ENCODE peak calls at places on chromosome 6, in seven cellular contexts. One of them, this sample, is unnamed.

GRCh38 chr6:38503032-38503784 is 136.5 kb downstream of the BTBD9 start:
- DNase-seq in GM10248: no peak
- DNase-seq in cardiac fibroblast: no peak
- DNase-seq in heart right ventricle: no peak
- DNase-seq in GM20000: no peak
- DNase-seq in HFFc6: no peak
- DNase-seq in neural crest cell: no peak
- DNase-seq in this sample: peak; percentile 5

GRCh38 chr6:34179106-34179720 is 33.3 kb upstream of the GRM4 start:
- DNase-seq in GM10248: no peak
- DNase-seq in cardiac fibroblast: no peak
- DNase-seq in heart right ventricle: no peak
- DNase-seq in GM20000: no peak
- DNase-seq in HFFc6: no peak
- DNase-seq in neural crest cell: no peak
- DNase-seq in this sample: no peak

GRCh38 chr6:5367510-5367909 is 106.2 kb downstream of the FARS2 start:
- DNase-seq in GM10248: no peak
- DNase-seq in cardiac fibroblast: no peak
- DNase-seq in heart right ventricle: no peak
- DNase-seq in GM20000: no peak
- DNase-seq in HFFc6: no peak
- DNase-seq in neural crest cell: no peak
- DNase-seq in this sample: no peak

GRCh38 chr6:152310371-152310954 is 326.7 kb downstream of the SYNE1 start:
- DNase-seq in GM10248: no peak
- DNase-seq in cardiac fibroblast: no peak
- DNase-seq in heart right ventricle: no peak
- DNase-seq in GM20000: no peak
- DNase-seq in HFFc6: no peak
- DNase-seq in neural crest cell: no peak
- DNase-seq in this sample: no peak

GRCh38 chr6:156864557-156864956 is 87.4 kb downstream of the ARID1B start:
- DNase-seq in GM10248: no peak
- DNase-seq in cardiac fibroblast: no peak
- DNase-seq in heart right ventricle: no peak
- DNase-seq in GM20000: no peak
- DNase-seq in HFFc6: no peak
- DNase-seq in neural crest cell: no peak
- DNase-seq in this sample: no peak

GRCh38 chr6:162849269-162849668 is 121.5 kb downstream of the PACRG start:
- DNase-seq in GM10248: no peak
- DNase-seq in cardiac fibroblast: no peak
- DNase-seq in heart right ventricle: no peak
- DNase-seq in GM20000: no peak
- DNase-seq in HFFc6: no peak
- DNase-seq in neural crest cell: no peak
- DNase-seq in this sample: peak; percentile 13

GRCh38 chr6:53199156-53199555 is 50.5 kb upstream of the GCM1 start:
- DNase-seq in GM10248: peak; percentile 57
- DNase-seq in cardiac fibroblast: no peak
- DNase-seq in heart right ventricle: no peak
- DNase-seq in GM20000: peak; percentile 60
- DNase-seq in HFFc6: no peak
- DNase-seq in neural crest cell: no peak
- DNase-seq in this sample: no peak

GRCh38 chr6:132931937-132932336 is 117.6 kb downstream of the RPS12 start:
- DNase-seq in GM10248: no peak
- DNase-seq in cardiac fibroblast: peak; percentile 69
- DNase-seq in heart right ventricle: no peak
- DNase-seq in GM20000: no peak
- DNase-seq in HFFc6: peak; percentile 43
- DNase-seq in neural crest cell: no peak
- DNase-seq in this sample: no peak

GRCh38 chr6:56510984-56511531 is 131.6 kb downstream of the DST start:
- DNase-seq in GM10248: no peak
- DNase-seq in cardiac fibroblast: peak; percentile 87
- DNase-seq in heart right ventricle: no peak
- DNase-seq in GM20000: no peak
- DNase-seq in HFFc6: no peak
- DNase-seq in neural crest cell: no peak
- DNase-seq in this sample: no peak

GRCh38 chr6:132544826-132545225 is 6.7 kb downstream of the TAAR9 start:
- DNase-seq in GM10248: no peak
- DNase-seq in cardiac fibroblast: no peak
- DNase-seq in heart right ventricle: no peak
- DNase-seq in GM20000: no peak
- DNase-seq in HFFc6: no peak
- DNase-seq in neural crest cell: no peak
- DNase-seq in this sample: no peak

GRCh38 chr6:43924222-43924702 is 154.3 kb downstream of the VEGFA start:
- DNase-seq in GM10248: no peak
- DNase-seq in cardiac fibroblast: peak; percentile 32
- DNase-seq in heart right ventricle: no peak
- DNase-seq in GM20000: no peak
- DNase-seq in HFFc6: no peak
- DNase-seq in neural crest cell: no peak
- DNase-seq in this sample: no peak

GRCh38 chr6:54109611-54110010 is 1.6 kb upstream of the MLIP start:
- DNase-seq in GM10248: no peak
- DNase-seq in cardiac fibroblast: no peak
- DNase-seq in heart right ventricle: no peak
- DNase-seq in GM20000: no peak
- DNase-seq in HFFc6: no peak
- DNase-seq in neural crest cell: no peak
- DNase-seq in this sample: no peak

GRCh38 chr6:108123516-108123929 is 42.3 kb upstream of the NR2E1 start:
- DNase-seq in GM10248: no peak
- DNase-seq in cardiac fibroblast: no peak
- DNase-seq in heart right ventricle: no peak
- DNase-seq in GM20000: no peak
- DNase-seq in HFFc6: no peak
- DNase-seq in neural crest cell: no peak
- DNase-seq in this sample: no peak

GRCh38 chr6:120916844-120917243 is 417.4 kb downstream of the TBC1D32 start:
- DNase-seq in GM10248: no peak
- DNase-seq in cardiac fibroblast: no peak
- DNase-seq in heart right ventricle: no peak
- DNase-seq in GM20000: no peak
- DNase-seq in HFFc6: no peak
- DNase-seq in neural crest cell: no peak
- DNase-seq in this sample: no peak

GRCh38 chr6:105431226-105431625 is 28.3 kb upstream of the PREP start:
- DNase-seq in GM10248: peak; percentile 34
- DNase-seq in cardiac fibroblast: peak; percentile 71
- DNase-seq in heart right ventricle: no peak
- DNase-seq in GM20000: peak; percentile 49
- DNase-seq in HFFc6: peak; percentile 57
- DNase-seq in neural crest cell: peak; percentile 24
- DNase-seq in this sample: no peak

GRCh38 chr6:63807056-63807455 is 171.5 kb downstream of the PHF3 start:
- DNase-seq in GM10248: no peak
- DNase-seq in cardiac fibroblast: peak; percentile 30
- DNase-seq in heart right ventricle: no peak
- DNase-seq in GM20000: no peak
- DNase-seq in HFFc6: no peak
- DNase-seq in neural crest cell: no peak
- DNase-seq in this sample: no peak

GRCh38 chr6:117449549-117450439 is 24.1 kb upstream of the ROS1 start:
- DNase-seq in GM10248: peak; percentile 21
- DNase-seq in cardiac fibroblast: peak; percentile 89
- DNase-seq in heart right ventricle: no peak
- DNase-seq in GM20000: peak; percentile 30
- DNase-seq in HFFc6: peak; percentile 62
- DNase-seq in neural crest cell: peak; percentile 61
- DNase-seq in this sample: peak; percentile 61

GRCh38 chr6:1607557-1608221 is 2.0 kb upstream of the FOXC1 start:
- DNase-seq in GM10248: peak; percentile 23
- DNase-seq in cardiac fibroblast: no peak
- DNase-seq in heart right ventricle: no peak
- DNase-seq in GM20000: peak; percentile 40
- DNase-seq in HFFc6: no peak
- DNase-seq in neural crest cell: no peak
- DNase-seq in this sample: peak; percentile 68

GRCh38 chr6:43060034-43060754 is 763 bp downstream of the KLC4 start:
- DNase-seq in GM10248: no peak
- DNase-seq in cardiac fibroblast: no peak
- DNase-seq in heart right ventricle: no peak
- DNase-seq in GM20000: no peak
- DNase-seq in HFFc6: no peak
- DNase-seq in neural crest cell: no peak
- DNase-seq in this sample: no peak

GRCh38 chr6:106512048-106512957 is 117.0 kb downstream of the RTN4IP1 start:
- DNase-seq in GM10248: peak; percentile 81
- DNase-seq in cardiac fibroblast: peak; percentile 51
- DNase-seq in heart right ventricle: peak; percentile 71
- DNase-seq in GM20000: peak; percentile 86
- DNase-seq in HFFc6: no peak
- DNase-seq in neural crest cell: peak; percentile 26
- DNase-seq in this sample: peak; percentile 56

GRCh38 chr6:116220172-116220571 is 33.7 kb downstream of the TSPYL4 start:
- DNase-seq in GM10248: no peak
- DNase-seq in cardiac fibroblast: peak; percentile 21
- DNase-seq in heart right ventricle: peak; percentile 25
- DNase-seq in GM20000: no peak
- DNase-seq in HFFc6: no peak
- DNase-seq in neural crest cell: no peak
- DNase-seq in this sample: no peak

GRCh38 chr6:89348372-89348771 is 4.2 kb downstream of the UBE2J1 start:
- DNase-seq in GM10248: no peak
- DNase-seq in cardiac fibroblast: no peak
- DNase-seq in heart right ventricle: no peak
- DNase-seq in GM20000: no peak
- DNase-seq in HFFc6: no peak
- DNase-seq in neural crest cell: no peak
- DNase-seq in this sample: no peak

GRCh38 chr6:89351632-89352328 is 742 bp downstream of the UBE2J1 start:
- DNase-seq in GM10248: no peak
- DNase-seq in cardiac fibroblast: peak; percentile 4
- DNase-seq in heart right ventricle: no peak
- DNase-seq in GM20000: no peak
- DNase-seq in HFFc6: no peak
- DNase-seq in neural crest cell: no peak
- DNase-seq in this sample: no peak

GRCh38 chr6:89350281-89351037 is 2.1 kb downstream of the UBE2J1 start:
- DNase-seq in GM10248: peak; percentile 48
- DNase-seq in cardiac fibroblast: peak; percentile 70
- DNase-seq in heart right ventricle: no peak
- DNase-seq in GM20000: peak; percentile 58
- DNase-seq in HFFc6: peak; percentile 2
- DNase-seq in neural crest cell: no peak
- DNase-seq in this sample: no peak

GRCh38 chr6:89347825-89348224 is 4.7 kb downstream of the UBE2J1 start:
- DNase-seq in GM10248: no peak
- DNase-seq in cardiac fibroblast: no peak
- DNase-seq in heart right ventricle: no peak
- DNase-seq in GM20000: no peak
- DNase-seq in HFFc6: peak; percentile 7
- DNase-seq in neural crest cell: no peak
- DNase-seq in this sample: no peak

GRCh38 chr6:89346433-89346832 is 6.1 kb downstream of the UBE2J1 start:
- DNase-seq in GM10248: no peak
- DNase-seq in cardiac fibroblast: no peak
- DNase-seq in heart right ventricle: no peak
- DNase-seq in GM20000: no peak
- DNase-seq in HFFc6: no peak
- DNase-seq in neural crest cell: no peak
- DNase-seq in this sample: no peak
- TF ChIP-seq CTCF in GM10248: no peak
- TF ChIP-seq CTCF in cardiac fibroblast: no peak
- TF ChIP-seq CTCF in heart right ventricle: no peak
- TF ChIP-seq CTCF in GM20000: no peak
- TF ChIP-seq CTCF in HFFc6: no peak
- TF ChIP-seq CTCF in neural crest cell: no peak
- TF ChIP-seq CTCF in this sample: no peak

DNA sequence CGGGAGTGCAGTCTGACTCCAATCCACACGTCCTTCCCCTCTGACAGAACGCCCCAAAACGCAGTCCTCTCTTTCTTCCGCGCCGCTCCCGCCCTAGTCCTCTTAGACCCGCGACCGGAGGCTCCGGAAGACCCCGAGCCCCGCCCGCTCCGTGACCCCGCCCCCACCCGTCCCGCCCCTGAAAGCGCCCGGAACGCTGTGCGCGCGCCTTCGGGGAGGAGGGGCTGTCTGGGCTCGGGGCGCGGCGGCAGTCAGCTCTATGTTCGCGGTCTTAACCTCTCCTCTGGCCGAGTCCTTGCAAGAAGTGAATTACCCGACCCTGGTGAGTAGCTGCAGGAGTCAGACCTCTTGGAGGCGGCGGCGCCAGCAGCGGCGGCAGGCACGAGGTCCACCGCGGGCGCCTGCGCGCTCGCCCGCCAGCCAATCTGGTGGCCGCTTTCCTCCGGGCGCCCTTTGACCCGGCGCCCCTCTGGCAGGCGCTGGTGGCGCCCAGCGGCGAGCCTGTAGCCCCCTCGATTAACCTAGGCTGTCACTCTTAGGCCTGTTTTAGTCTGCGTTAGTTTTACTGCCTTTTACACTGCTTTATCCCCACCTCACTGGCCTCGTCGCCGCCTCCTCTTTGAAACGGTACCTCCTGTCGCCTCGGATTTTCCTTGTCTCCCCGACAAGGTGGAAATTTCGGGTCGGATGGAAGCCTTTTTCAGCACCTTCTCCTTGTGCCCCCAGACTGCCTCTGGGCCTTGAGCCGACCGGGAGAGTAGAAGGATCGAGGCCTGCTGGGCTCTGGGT is at the start of gene MANEA:
- DNase-seq in GM10248: peak; percentile 83
- DNase-seq in cardiac fibroblast: peak; percentile 92
- DNase-seq in heart right ventricle: peak; percentile 86
- DNase-seq in GM20000: peak; percentile 87
- DNase-seq in HFFc6: peak; percentile 84
- DNase-seq in neural crest cell: peak; percentile 65
- DNase-seq in this sample: peak; percentile 84
- TF ChIP-seq CTCF in GM10248: no peak
- TF ChIP-seq CTCF in cardiac fibroblast: no peak
- TF ChIP-seq CTCF in heart right ventricle: no peak
- TF ChIP-seq CTCF in GM20000: no peak
- TF ChIP-seq CTCF in HFFc6: no peak
- TF ChIP-seq CTCF in neural crest cell: no peak
- TF ChIP-seq CTCF in this sample: no peak

GRCh38 chr6:148528292-148528691 is 185.7 kb downstream of the SASH1 start:
- DNase-seq in GM10248: no peak
- DNase-seq in cardiac fibroblast: no peak
- DNase-seq in heart right ventricle: no peak
- DNase-seq in GM20000: no peak
- DNase-seq in HFFc6: no peak
- DNase-seq in neural crest cell: no peak
- DNase-seq in this sample: no peak
- TF ChIP-seq CTCF in GM10248: no peak
- TF ChIP-seq CTCF in cardiac fibroblast: peak; percentile 16
- TF ChIP-seq CTCF in heart right ventricle: no peak
- TF ChIP-seq CTCF in GM20000: no peak
- TF ChIP-seq CTCF in HFFc6: peak; percentile 41
- TF ChIP-seq CTCF in neural crest cell: peak; percentile 18
- TF ChIP-seq CTCF in this sample: no peak

DNA sequence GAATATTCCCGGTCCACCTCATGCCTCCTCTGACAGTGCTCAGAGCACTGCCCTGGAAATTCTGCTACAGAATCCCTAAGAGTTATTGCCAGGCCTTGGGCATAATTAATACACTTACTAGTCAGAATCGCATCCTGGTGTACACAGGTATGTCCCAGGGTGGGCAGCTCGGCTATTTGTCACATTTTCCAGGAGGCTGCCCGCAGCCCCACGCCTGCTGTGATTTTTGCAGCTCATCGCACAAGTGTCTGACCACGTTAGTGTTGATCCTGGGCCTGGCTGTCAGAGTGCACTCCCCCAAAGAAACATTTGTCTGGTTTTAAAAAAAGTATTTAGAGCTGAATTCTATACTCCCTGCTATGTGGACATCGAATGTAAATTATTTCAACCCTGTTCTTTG is 105.4 kb downstream of the CD83 start:
- DNase-seq in GM10248: no peak
- DNase-seq in cardiac fibroblast: no peak
- DNase-seq in heart right ventricle: no peak
- DNase-seq in GM20000: no peak
- DNase-seq in HFFc6: no peak
- DNase-seq in neural crest cell: no peak
- DNase-seq in this sample: no peak
- TF ChIP-seq CTCF in GM10248: no peak
- TF ChIP-seq CTCF in cardiac fibroblast: no peak
- TF ChIP-seq CTCF in heart right ventricle: no peak
- TF ChIP-seq CTCF in GM20000: no peak
- TF ChIP-seq CTCF in HFFc6: no peak
- TF ChIP-seq CTCF in neural crest cell: no peak
- TF ChIP-seq CTCF in this sample: no peak

This sample was measured in nephron progenitor cell.